ENCODE peak calls at places on chromosome 5, in four cellular contexts. S, G, W and E are unnamed samples.
A peak's percentile ranks its signal among the peaks of the same experiment; 100 is the strongest.

GRCh38 chr5:149247726-149248125 is 23.9 kb upstream of the AFAP1L1 start:
- DNase-seq in S (no peak), G (no peak), W (no peak), E (no peak)

GRCh38 chr5:68562308-68562707 is 346.8 kb downstream of the PIK3R1 start:
- DNase-seq in S (no peak), G (no peak), W (no peak), E (no peak)

GRCh38 chr5:77560677-77561263 is 68.7 kb upstream of the WDR41 start:
- DNase-seq in S (no peak), G (peak; percentile 37), W (no peak), E (no peak)

GRCh38 chr5:105903069-105903468 is 1767.7 kb downstream of the EFNA5 start:
- DNase-seq in S (no peak), G (peak; percentile 3), W (no peak), E (no peak)

GRCh38 chr5:134079748-134080581 is 34.5 kb upstream of the TCF7 start:
- DNase-seq in S (peak; percentile 67), G (no peak), W (peak; percentile 56), E (peak; percentile 75)

GRCh38 chr5:65873181-65873580 is 53.2 kb upstream of the ERBIN start:
- DNase-seq in S (no peak), G (no peak), W (no peak), E (no peak)

GRCh38 chr5:72799721-72800120 is 16.7 kb upstream of the TNPO1 start:
- DNase-seq in S (no peak), G (no peak), W (no peak), E (no peak)

GRCh38 chr5:27727254-27727653 is 688.9 kb upstream of the CDH9 start:
- DNase-seq in S (no peak), G (no peak), W (no peak), E (no peak)

GRCh38 chr5:136040746-136041415 is 12.1 kb downstream of the TGFBI start:
- DNase-seq in S (no peak), G (no peak), W (no peak), E (no peak)

GRCh38 chr5:892390-893136 is at the start of the genes BRD9 and TRIP13:
- DNase-seq in S (peak; percentile 77), G (peak; percentile 83), W (peak; percentile 82), E (peak; percentile 81)

GRCh38 chr5:153960269-153961215 is 78.2 kb downstream of the FAM114A2 start:
- DNase-seq in S (peak; percentile 13), G (no peak), W (no peak), E (no peak)

GRCh38 chr5:160071521-160072299 is 47.5 kb downstream of the PWWP2A start:
- DNase-seq in S (no peak), G (no peak), W (no peak), E (no peak)

GRCh38 chr5:122611401-122611800 is 163.5 kb upstream of the SNX2 start:
- DNase-seq in S (no peak), G (no peak), W (no peak), E (no peak)

GRCh38 chr5:162852145-162852544 is 585.2 kb upstream of the CCNG1 start:
- DNase-seq in S (no peak), G (no peak), W (no peak), E (no peak)

GRCh38 chr5:132074772-132075718 is 1.5 kb downstream of the CSF2 start:
- DNase-seq in S (no peak), G (no peak), W (no peak), E (no peak)

GRCh38 chr5:55308254-55308836 is 556 bp downstream of the MTREX start:
- DNase-seq in S (no peak), G (peak; percentile 16), W (no peak), E (no peak)

GRCh38 chr5:10387690-10388089 is 34.2 kb downstream of the MARCHF6 start:
- DNase-seq in S (no peak), G (no peak), W (no peak), E (no peak)

GRCh38 chr5:32679218-32679617 is 31.9 kb upstream of the NPR3 start:
- DNase-seq in S (no peak), G (no peak), W (no peak), E (no peak)

GRCh38 chr5:52867809-52868208 is 80.1 kb downstream of the ITGA1 start:
- DNase-seq in S (no peak), G (no peak), W (no peak), E (no peak)

GRCh38 chr5:60382761-60383160 is 317.2 kb downstream of the DEPDC1B start:
- DNase-seq in S (no peak), G (no peak), W (no peak), E (no peak)

GRCh38 chr5:152046361-152046760 is 121.7 kb upstream of the GLRA1 start:
- DNase-seq in S (no peak), G (no peak), W (no peak), E (no peak)

GRCh38 chr5:179342577-179342976 is 2.7 kb downstream of the ADAMTS2 start:
- DNase-seq in S (no peak), G (no peak), W (no peak), E (no peak)

GRCh38 chr5:39270172-39270848 is 50.9 kb upstream of the FYB1 start:
- DNase-seq in S (peak; percentile 10), G (no peak), W (no peak), E (no peak)

GRCh38 chr5:180785151-180785781 is 17.3 kb downstream of the MGAT1 start:
- DNase-seq in S (no peak), G (no peak), W (no peak), E (no peak)

GRCh38 chr5:125409101-125409495 is 662.7 kb upstream of the ZNF608 start:
- DNase-seq in S (no peak), G (peak; percentile 78), W (no peak), E (no peak)

GRCh38 chr5:8585230-8586018 is 716.5 kb downstream of the MTRR start:
- DNase-seq in S (no peak), G (no peak), W (no peak), E (no peak)

GRCh38 chr5:79743846-79744605 is 54.4 kb downstream of the CMYA5 start:
- DNase-seq in S (no peak), G (no peak), W (no peak), E (no peak)

GRCh38 chr5:10262995-10263394 is 12.9 kb downstream of the CCT5 start:
- DNase-seq in S (no peak), G (no peak), W (no peak), E (no peak)

GRCh38 chr5:32297181-32298055 is 15.3 kb downstream of the MTMR12 start:
- DNase-seq in S (no peak), G (no peak), W (no peak), E (no peak)

GRCh38 chr5:8057764-8058163 is 188.8 kb downstream of the MTRR start:
- DNase-seq in S (no peak), G (no peak), W (no peak), E (no peak)